ENCODE peak calls at places on chromosomes 2 and 18, in ten cellular contexts. J, D, G, P, K, C, L, W, U and Y are unnamed samples.

GRCh38 chr18:61825386-61825785 is 67.4 kb downstream of the RNF152 start:
- DNase-seq in P (no peak), K (no peak), C (no peak), J (no peak), G (no peak), L (no peak), U (no peak), D (no peak), W (peak), Y (no peak)

GRCh38 chr2:129775941-129776653 is 203.4 kb upstream of the RAB6C start:
- DNase-seq in G (no peak), P (no peak), K (no peak), L (no peak), C (no peak), D (no peak), W (no peak), J (no peak), U (no peak), Y (no peak)

GRCh38 chr2:172084734-172085459 is 410 bp upstream of the DLX1 start:
- DNase-seq in P (peak), U (peak), D (no peak), C (peak), J (peak), K (peak), L (peak), G (no peak), W (peak), Y (peak)

GRCh38 chr2:35510641-35511040 is 844.9 kb upstream of the CRIM1 start:
- DNase-seq in G (no peak), P (no peak), J (no peak), K (no peak), W (no peak), U (no peak), D (no peak), C (no peak), L (no peak), Y (no peak)

GRCh38 chr2:211931314-211931713 is 607.3 kb downstream of the ERBB4 start:
- DNase-seq in W (no peak), D (no peak), J (no peak), L (no peak), U (no peak), C (no peak), K (no peak), G (no peak), P (no peak), Y (no peak)

GRCh38 chr2:102070058-102070642 is 72.4 kb upstream of the IL1R1 start:
- DNase-seq in C (peak), W (peak), D (no peak), J (peak), U (no peak), G (no peak), P (peak), K (peak), L (peak), Y (peak)

GRCh38 chr2:144921131-144921530 is 401.2 kb upstream of the ZEB2 start:
- DNase-seq in J (no peak), P (no peak), C (no peak), U (no peak), D (no peak), W (no peak), G (no peak), L (no peak), K (no peak), Y (no peak)

GRCh38 chr2:121974919-121975654 is 219.6 kb downstream of the TSN start:
- DNase-seq in P (no peak), U (peak), K (no peak), G (peak), D (peak), L (peak), C (peak), J (peak), W (peak), Y (no peak)

GRCh38 chr2:172901913-172902312 is 166.3 kb downstream of the RAPGEF4 start:
- DNase-seq in D (no peak), G (no peak), L (no peak), P (no peak), U (no peak), W (no peak), C (no peak), J (no peak), K (no peak), Y (no peak)

GRCh38 chr2:96225016-96225533 is 16.4 kb upstream of the STARD7 start:
- DNase-seq in P (no peak), D (no peak), G (no peak), K (no peak), U (no peak), C (no peak), L (no peak), J (no peak), W (no peak), Y (peak)

GRCh38 chr2:240968731-240969624 is 29.4 kb upstream of the SNED1 start:
- DNase-seq in W (no peak), K (peak), D (no peak), U (peak), G (peak), C (no peak), L (peak), P (no peak), J (peak), Y (no peak)

GRCh38 chr18:4636957-4637356 is 181.8 kb upstream of the DLGAP1 start:
- DNase-seq in D (no peak), U (no peak), W (no peak), L (no peak), J (no peak), K (peak), P (no peak), C (no peak), G (no peak), Y (no peak)

GRCh38 chr18:2654828-2655152 is 736 bp upstream of the SMCHD1 start:
- DNase-seq in C (peak), G (no peak), U (no peak), L (no peak), P (no peak), D (no peak), J (no peak), K (no peak), W (peak), Y (no peak)

GRCh38 chr2:200383380-200384110 is 77.1 kb downstream of the SPATS2L start:
- DNase-seq in P (no peak), K (no peak), L (no peak), U (peak), G (no peak), W (peak), C (no peak), J (no peak), D (no peak), Y (no peak)

GRCh38 chr18:49041677-49042570 is 91.2 kb upstream of the SMAD7 start:
- DNase-seq in C (peak), D (peak), L (peak), P (peak), W (peak), K (no peak), J (peak), G (no peak), U (no peak), Y (peak)
- H3K27ac ChIP-seq in C (peak), D (no peak), L (no peak), P (no peak), W (no peak), K (no peak), J (no peak), G (no peak), U (no peak), Y (peak)

DNA sequence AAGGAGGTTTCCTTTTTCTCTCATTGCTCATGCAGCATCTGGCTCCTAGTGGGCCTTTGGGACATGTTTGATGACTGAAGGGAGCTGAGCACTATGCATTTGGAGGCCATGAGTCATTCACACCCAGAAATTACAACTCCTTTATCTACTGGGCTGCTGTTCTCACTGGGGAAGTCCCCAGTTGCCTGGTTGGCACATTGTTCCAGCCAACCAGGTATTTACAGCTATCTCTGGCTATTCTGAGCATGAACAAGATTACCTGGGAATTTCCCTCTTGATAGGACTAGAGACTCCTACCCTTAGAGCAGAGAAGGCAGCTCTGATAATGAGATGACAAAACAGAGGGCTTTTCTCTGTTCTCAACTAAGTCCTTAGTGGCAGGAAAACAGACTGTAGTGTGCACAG is 206.5 kb downstream of the SETBP1 start:
- DNase-seq in W (peak), U (no peak), P (no peak), C (no peak), J (peak), D (no peak), G (no peak), K (no peak), L (peak), Y (no peak)
- TF ChIP-seq POLR2A in W (no peak), U (no peak), P (no peak), C (no peak), J (no peak), D (no peak), G (no peak), K (no peak), L (no peak), Y (no peak)

DNA sequence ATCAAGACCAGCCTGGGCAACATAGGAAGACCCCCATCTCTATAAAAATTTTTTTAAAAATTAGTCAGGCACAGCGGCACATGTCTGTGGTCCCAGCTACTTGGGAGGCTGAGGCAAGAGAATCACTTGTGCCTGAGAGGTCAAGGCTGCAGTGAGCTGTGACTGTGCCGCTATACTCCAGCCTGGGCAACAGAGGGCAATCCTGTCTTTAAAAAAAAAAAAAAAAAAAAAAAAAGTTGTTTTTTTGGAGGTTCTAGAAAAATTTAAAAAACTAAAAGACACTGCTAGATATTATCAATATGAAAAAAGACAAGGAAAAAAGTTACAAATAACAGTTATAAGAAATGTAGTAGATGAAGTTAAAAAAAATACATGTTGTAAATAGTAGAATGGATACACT is 56.1 kb upstream of the C2orf15 start:
- DNase-seq in J (no peak), G (no peak), K (no peak), P (no peak), U (no peak), W (no peak), L (peak), D (no peak), C (peak), Y (no peak)
- TF ChIP-seq CTCF in J (peak), G (no peak), K (peak), P (no peak), U (no peak), W (peak), L (no peak), D (no peak), C (peak), Y (no peak)

DNA sequence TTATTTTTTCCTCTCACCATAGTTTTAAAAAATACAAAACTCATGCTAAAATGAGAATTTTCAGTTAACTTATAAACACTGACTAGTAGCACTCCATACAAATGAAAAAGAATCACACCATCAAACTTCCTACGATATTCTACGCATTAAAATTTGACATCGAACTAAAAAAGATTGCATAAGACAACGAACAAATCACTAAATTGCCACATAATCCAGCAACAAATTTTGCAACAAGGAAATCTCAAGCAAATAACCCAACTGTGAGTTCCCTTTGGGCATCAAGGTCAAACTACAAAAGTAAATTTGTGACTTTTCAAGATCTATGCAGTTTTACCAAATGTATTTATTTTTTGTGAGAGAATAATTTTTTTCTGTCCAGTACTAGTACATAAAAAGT is 1.5 kb downstream of the MAP3K2 start:
- DNase-seq in U (no peak), G (no peak), W (no peak), K (no peak), J (no peak), D (no peak), C (no peak), P (no peak), L (no peak), Y (no peak)
- H3K27ac ChIP-seq in U (no peak), G (no peak), W (no peak), K (peak), J (peak), D (no peak), C (peak), P (peak), L (peak), Y (no peak)

DNA sequence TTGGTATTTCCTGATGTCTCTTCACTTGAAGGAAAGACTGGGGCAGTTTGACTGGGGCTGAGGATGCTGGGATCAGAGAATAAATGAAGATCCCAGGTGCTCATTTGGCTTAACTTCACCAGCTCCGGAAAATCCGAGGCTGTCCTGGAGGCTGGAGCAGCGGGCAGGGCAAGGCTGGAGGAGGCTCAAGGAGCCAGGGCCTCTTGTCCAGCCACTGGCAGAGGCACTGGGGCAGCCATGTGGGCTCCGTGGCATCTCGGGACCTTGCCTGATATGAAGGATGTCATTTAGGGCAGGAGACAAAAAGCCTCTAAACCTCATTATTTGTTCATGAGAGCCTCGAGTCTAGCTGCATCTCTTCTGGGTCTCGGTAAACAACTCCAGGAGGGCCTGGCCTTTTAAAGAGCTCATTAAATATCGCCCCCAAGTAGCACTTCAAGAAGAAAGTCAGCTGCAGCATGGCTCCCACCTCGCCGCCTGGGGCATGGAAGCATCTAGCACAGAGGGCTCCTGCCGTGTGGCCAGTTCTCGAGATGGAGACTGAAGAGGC is 13.5 kb upstream of the GPR55 start:
- DNase-seq in W (no peak), P (no peak), D (no peak), U (no peak), G (no peak), K (no peak), C (no peak), L (no peak), J (no peak), Y (no peak)
- TF ChIP-seq POLR2A in W (no peak), P (no peak), D (no peak), U (no peak), G (no peak), K (no peak), C (no peak), L (no peak), J (no peak), Y (no peak)

DNA sequence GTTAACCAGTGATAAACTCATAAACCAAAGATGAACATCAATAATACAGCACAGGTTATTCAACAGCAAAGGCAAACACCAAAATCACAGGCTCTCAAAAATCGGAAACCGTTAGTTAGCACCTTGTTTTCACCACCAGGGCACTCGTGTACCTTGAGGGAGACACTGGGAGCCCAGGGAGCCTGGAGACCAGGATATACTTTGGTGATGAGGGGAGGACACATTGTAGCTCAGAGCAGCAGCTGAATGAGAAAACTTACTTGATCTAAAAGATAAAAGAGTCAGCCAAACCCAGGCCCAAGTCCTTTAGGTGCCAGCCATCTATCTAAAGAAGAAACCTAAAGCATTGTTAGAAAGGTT is 19.4 kb downstream of the BCL11A start:
- DNase-seq in U (no peak), D (no peak), W (no peak), L (no peak), J (no peak), C (no peak), K (no peak), P (no peak), G (no peak), Y (no peak)
- TF ChIP-seq CTCF in U (no peak), D (no peak), W (no peak), L (no peak), J (no peak), C (no peak), K (no peak), P (no peak), G (no peak), Y (no peak)

GRCh38 chr2:118693287-118693822 is 154.1 kb downstream of the EN1 start:
- DNase-seq in C (no peak), W (no peak), G (no peak), J (no peak), K (no peak), P (no peak), L (no peak), U (no peak), D (no peak), Y (no peak)

GRCh38 chr2:118699816-118700215 is 147.6 kb downstream of the EN1 start:
- DNase-seq in L (no peak), C (no peak), D (no peak), W (no peak), G (no peak), K (no peak), J (no peak), P (no peak), U (no peak), Y (no peak)

GRCh38 chr2:118696786-118697465 is 150.5 kb downstream of the EN1 start:
- DNase-seq in L (peak), C (no peak), P (no peak), W (peak), G (no peak), K (no peak), J (no peak), U (no peak), D (no peak), Y (no peak)

GRCh38 chr2:118698564-118698963 is 148.9 kb downstream of the EN1 start:
- DNase-seq in G (no peak), K (no peak), D (no peak), U (no peak), J (no peak), C (no peak), W (no peak), L (no peak), P (no peak), Y (no peak)

GRCh38 chr2:118697771-118698170 is 149.7 kb downstream of the EN1 start:
- DNase-seq in U (no peak), W (no peak), L (no peak), C (no peak), K (no peak), P (no peak), J (no peak), G (no peak), D (no peak), Y (no peak)
- H3K27ac ChIP-seq in U (no peak), W (no peak), L (no peak), C (no peak), K (no peak), P (no peak), J (no peak), G (no peak), D (no peak), Y (no peak)

GRCh38 chr2:196063773-196064172 is 4.9 kb downstream of the DNAH7 start:
- DNase-seq in G (no peak), W (no peak), C (no peak), L (no peak), D (no peak), K (no peak), P (no peak), J (no peak), U (no peak), Y (no peak)

GRCh38 chr2:196073521-196073920 is 4.9 kb upstream of the DNAH7 start:
- DNase-seq in U (no peak), P (no peak), C (peak), L (peak), W (no peak), D (no peak), K (no peak), J (no peak), G (no peak), Y (no peak)

GRCh38 chr2:196066794-196067382 is 1.7 kb downstream of the DNAH7 start:
- DNase-seq in W (peak), G (no peak), P (no peak), K (no peak), U (no peak), J (no peak), C (peak), L (no peak), D (no peak), Y (no peak)

DNA sequence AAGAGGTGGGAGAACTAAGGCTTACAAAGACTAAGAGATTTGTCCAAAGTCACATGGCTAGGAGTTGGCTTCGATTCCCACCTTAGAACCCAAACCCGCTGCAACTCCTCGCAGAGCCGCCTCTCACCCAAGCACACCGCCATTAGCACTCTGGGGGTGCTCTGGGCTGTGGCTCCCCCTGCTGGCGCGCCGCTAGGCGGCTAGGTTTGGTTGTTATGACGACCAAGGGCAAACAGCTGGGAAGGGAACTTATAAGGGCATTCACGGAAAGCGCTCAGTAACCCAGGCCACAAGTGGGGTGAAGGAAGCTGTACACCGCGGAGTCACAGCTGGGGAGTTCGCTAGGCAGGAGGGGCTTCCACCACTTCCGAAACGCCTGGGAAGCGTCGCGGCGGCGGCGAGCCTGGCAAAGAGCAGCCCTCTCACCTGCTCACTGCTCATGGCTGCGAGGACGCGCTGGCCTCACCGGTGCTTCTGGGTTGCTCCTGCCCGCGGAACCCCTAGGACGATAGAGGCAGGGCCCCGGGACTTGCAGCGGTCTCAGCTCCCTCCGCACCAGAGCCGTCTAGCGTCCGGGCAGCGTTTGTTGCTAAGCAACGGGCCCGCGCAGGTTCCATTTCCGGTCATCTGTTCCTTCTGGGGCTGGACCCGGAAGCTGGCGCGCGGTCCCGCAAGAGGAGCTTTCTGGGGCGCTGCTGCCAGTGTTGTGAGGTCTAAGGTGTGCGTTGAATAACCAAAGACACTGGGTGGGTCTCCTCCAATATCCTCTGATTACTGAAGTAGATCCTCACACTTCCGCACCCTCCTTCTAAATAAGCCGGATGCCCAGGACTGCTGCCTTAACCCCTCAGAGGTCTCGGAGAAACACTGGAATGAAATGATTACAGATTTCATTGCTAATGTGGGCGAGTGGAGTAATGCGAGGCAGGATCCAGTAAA is at the start of gene DNAH7:
- DNase-seq in C (peak), G (peak), L (peak), K (peak), P (peak), W (peak), D (peak), J (peak), U (peak), Y (peak)
- TF ChIP-seq POLR2A in C (peak), G (no peak), L (peak), K (no peak), P (no peak), W (peak), D (no peak), J (peak), U (no peak), Y (no peak)

GRCh38 chr2:189440947-189441708 is at the start of gene WDR75:
- DNase-seq in P (peak), G (peak), L (peak), C (peak), J (peak), U (peak), W (peak), D (peak), K (peak), Y (peak)
- TF ChIP-seq CTCF in P (no peak), G (no peak), L (peak), C (no peak), J (no peak), U (peak), W (no peak), D (no peak), K (no peak), Y (peak)